ENCODE peak calls at places on chromosomes 4 and X, in five cellular contexts. W, A, H, S and J are unnamed samples.

GRCh38 chr4:112966701-112967100 is 82.8 kb upstream of the ANK2 start:
- DNase-seq in A (no peak), W (no peak), H (no peak), S (no peak), J (no peak)

GRCh38 chr4:27005512-27006246 is 145.0 kb downstream of the STIM2 start:
- DNase-seq in W (no peak), S (no peak), H (no peak), A (no peak), J (no peak)

GRCh38 chr4:174209296-174209695 is 74.2 kb downstream of the FBXO8 start:
- DNase-seq in H (no peak), W (no peak), A (no peak), S (no peak), J (no peak)

GRCh38 chrX:34656842-34657780 is at the start of gene TMEM47:
- DNase-seq in H (peak; percentile 75), W (peak; percentile 82), A (no peak), S (peak; percentile 51), J (peak; percentile 84)

GRCh38 chr4:184596617-184597185 is 52.5 kb downstream of the CASP3 start:
- DNase-seq in S (no peak), W (no peak), H (no peak), A (no peak), J (no peak)

GRCh38 chrX:40108084-40108958 is 10.6 kb upstream of the BCOR start:
- DNase-seq in A (no peak), W (peak; percentile 79), S (no peak), H (no peak), J (peak; percentile 75)

GRCh38 chrX:69027181-69028005 is 137.9 kb downstream of the PJA1 start:
- DNase-seq in A (no peak), H (no peak), W (no peak), S (no peak), J (no peak)

GRCh38 chrX:55839480-55839879 is 121.9 kb downstream of the RRAGB start:
- DNase-seq in A (no peak), W (no peak), H (no peak), S (no peak), J (no peak)

GRCh38 chr4:18568600-18568999 is 547.0 kb upstream of the LCORL start:
- DNase-seq in H (no peak), W (no peak), S (no peak), A (no peak), J (no peak)

GRCh38 chr4:168656055-168656660 is 159.3 kb downstream of the PALLD start:
- DNase-seq in S (no peak), W (no peak), H (no peak), A (no peak), J (no peak)

GRCh38 chr4:23788027-23788426 is 101.8 kb downstream of the PPARGC1A start:
- DNase-seq in H (no peak), A (no peak), S (no peak), W (no peak), J (no peak)

GRCh38 chrX:64394874-64395567 is at the start of gene MTMR8:
- DNase-seq in A (peak; percentile 77), H (peak; percentile 75), W (peak; percentile 83), S (peak; percentile 58), J (peak; percentile 68)

GRCh38 chr4:26028793-26029511 is 114.9 kb downstream of the SMIM20 start:
- DNase-seq in S (peak; percentile 67), H (peak; percentile 82), A (peak; percentile 37), W (peak; percentile 81), J (peak; percentile 77)

GRCh38 chr4:24392613-24393012 is 191.7 kb downstream of the DHX15 start:
- DNase-seq in A (no peak), H (no peak), S (no peak), W (no peak), J (no peak)

GRCh38 chr4:56330691-56331090 is 56.6 kb downstream of the AASDH start:
- DNase-seq in W (no peak), S (no peak), H (no peak), A (no peak), J (no peak)

GRCh38 chrX:42398967-42399631 is 378.9 kb downstream of the PPP1R2C start:
- DNase-seq in A (no peak), H (no peak), W (no peak), S (no peak), J (no peak)

GRCh38 chrX:13179100-13179499 is 134.7 kb upstream of the FAM9C start:
- DNase-seq in W (no peak), H (no peak), S (no peak), A (no peak), J (no peak)

GRCh38 chrX:13180807-13181206 is 136.4 kb upstream of the FAM9C start:
- DNase-seq in A (no peak), S (no peak), H (no peak), W (no peak), J (no peak)

GRCh38 chrX:13177921-13178320 is 133.5 kb upstream of the FAM9C start:
- DNase-seq in W (peak; percentile 30), A (no peak), H (no peak), S (no peak), J (no peak)
- H3K27ac ChIP-seq in W (no peak overlapping the region), A (no peak overlapping the region), H (no peak overlapping the region), S (no peak overlapping the region), J (no peak overlapping the region)

GRCh38 chr4:20254517-20255250 is 3.0 kb downstream of the SLIT2 start:
- DNase-seq in S (peak; percentile 31), H (peak; percentile 54), A (no peak), W (peak; percentile 19), J (peak; percentile 27)

GRCh38 chr4:20251796-20252655 is at the start of gene SLIT2:
- DNase-seq in S (peak; percentile 83), H (peak; percentile 96), W (peak; percentile 88), A (no peak), J (peak; percentile 90)

GRCh38 chr4:20252656-20253271 is 1.1 kb downstream of the SLIT2 start:
- DNase-seq in H (peak; percentile 55), A (no peak), S (peak; percentile 52), W (peak; percentile 26), J (peak; percentile 40)

GRCh38 chr4:20253799-20254409 is 2.2 kb downstream of the SLIT2 start:
- DNase-seq in H (peak; percentile 67), A (no peak), W (peak; percentile 23), S (peak; percentile 45), J (peak; percentile 71)

DNA sequence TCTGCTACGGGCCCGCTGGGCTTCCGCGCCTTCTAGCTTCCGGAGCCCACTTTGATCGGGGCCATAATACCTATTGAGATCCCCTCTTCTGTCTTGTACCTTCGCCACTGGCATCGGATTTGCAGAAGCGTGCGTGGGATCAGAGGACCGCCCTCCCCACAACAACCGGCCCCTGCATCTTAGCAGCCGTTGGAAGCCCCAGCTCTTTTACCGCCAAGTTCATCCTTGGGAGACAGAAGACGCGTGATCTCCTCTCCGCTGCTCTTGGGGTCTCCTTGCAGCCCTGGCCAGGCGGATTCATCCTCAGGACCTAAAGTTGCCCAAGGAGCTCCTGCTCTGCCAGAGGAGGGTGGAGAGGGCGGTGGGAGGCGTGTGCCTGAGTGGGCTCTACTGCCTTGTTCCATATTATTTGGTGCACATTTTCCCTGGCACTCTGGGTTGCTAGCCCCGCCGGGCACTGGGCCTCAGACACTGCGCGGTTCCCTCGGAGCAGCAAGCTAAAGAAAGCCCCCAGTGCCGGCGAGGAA is 1.6 kb downstream of the SLIT2 start:
- DNase-seq in W (no peak), H (no peak), A (no peak), S (no peak), J (no peak)
- H3K27me3 ChIP-seq in W (no peaks in the 10 kb centered on the region), H (no peaks in the 10 kb centered on the region), A (no peaks in the 10 kb centered on the region), S (peaks cover 12% of the 10 kb centered on the region), J (peaks cover 21% of the 10 kb centered on the region)

DNA sequence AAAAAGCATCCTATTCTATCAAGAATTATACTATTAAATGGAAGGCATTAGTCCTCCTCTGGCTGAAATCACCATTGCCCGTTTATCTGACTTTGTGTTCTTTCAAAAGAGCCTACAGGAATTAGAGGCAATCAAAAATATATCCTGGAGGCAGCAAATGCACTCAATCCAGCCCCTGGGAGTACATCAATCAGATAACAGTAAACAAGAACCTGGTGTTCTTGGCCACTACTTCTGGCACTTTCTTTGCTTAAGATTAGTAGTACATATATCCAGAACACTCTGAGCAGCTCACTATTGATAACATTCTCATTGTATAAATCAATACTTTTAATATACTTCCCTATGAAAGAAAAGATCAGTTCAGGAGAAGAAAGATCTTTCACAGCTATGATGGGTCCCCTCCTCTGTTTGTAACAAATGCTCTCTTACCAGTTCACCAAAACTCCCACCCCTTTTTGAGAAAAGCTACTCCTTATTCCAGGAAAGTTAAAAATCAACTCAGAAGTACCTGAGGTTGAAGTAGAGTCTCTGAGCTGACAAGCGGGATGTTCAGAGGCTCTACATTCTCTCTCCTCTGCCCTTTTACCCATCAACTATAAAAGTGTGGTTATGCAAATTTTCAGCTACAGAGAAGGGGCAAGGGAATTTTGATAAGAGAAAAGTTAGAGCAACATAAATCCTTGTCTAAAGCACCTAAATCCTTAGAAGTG is 176.0 kb downstream of the COX18 start:
- DNase-seq in A (no peak), W (peak; percentile 36), S (no peak), H (no peak), J (no peak)
- H3K27ac ChIP-seq in A (no peak overlapping the region), W (peak overlapping the region; percentile 45), S (peak overlapping the region; percentile 66), H (no peak overlapping the region), J (no peak overlapping the region)

DNA sequence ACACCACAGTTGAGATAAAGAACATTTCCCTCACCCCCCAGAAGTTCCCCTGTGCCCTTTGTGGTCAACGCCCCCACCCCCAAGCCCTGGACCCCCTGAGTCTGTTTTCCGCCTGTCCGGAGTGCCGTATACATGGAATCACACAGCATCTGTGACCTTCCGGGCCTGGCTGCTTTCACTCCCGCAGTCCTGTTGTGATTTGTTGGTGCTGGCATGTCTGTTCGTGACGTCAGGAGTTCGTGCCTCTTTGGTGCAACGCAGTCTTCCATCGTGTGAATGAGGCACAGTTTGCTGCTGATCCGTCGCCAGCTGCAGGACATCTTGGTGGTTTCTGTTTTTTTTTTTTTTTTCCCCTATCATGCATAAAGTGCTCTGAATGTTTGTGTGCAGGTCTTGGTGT is 62.1 kb downstream of the PSAPL1 start:
- DNase-seq in S (no peak), A (no peak), W (no peak), H (no peak), J (no peak)
- H3K27me3 ChIP-seq in S (peaks cover 28% of the 10 kb centered on the region), A (no peaks in the 10 kb centered on the region), W (no peaks in the 10 kb centered on the region), H (peaks cover 2% of the 10 kb centered on the region), J (peaks cover 18% of the 10 kb centered on the region)